ENCODE peak calls at places on chromosomes 12 and 14, in five cellular contexts. One of them, this sample, is unnamed.

GRCh38 chr12:88493651-88494050 is 86.6 kb downstream of the KITLG start:
- DNase-seq in A549: no peak
- DNase-seq in nephron progenitor cell: no peak
- DNase-seq in colonic mucosa: no peak
- DNase-seq in lung: no peak
- DNase-seq in this sample: no peak

GRCh38 chr12:105840384-105840783 is 298.4 kb downstream of the NUAK1 start:
- DNase-seq in lung: no peak
- DNase-seq in nephron progenitor cell: no peak
- DNase-seq in A549: no peak
- DNase-seq in colonic mucosa: no peak
- DNase-seq in this sample: no peak

GRCh38 chr12:109910969-109911348 is 10.9 kb downstream of the TCHP start:
- DNase-seq in lung: no peak
- DNase-seq in A549: peak
- DNase-seq in nephron progenitor cell: peak
- DNase-seq in colonic mucosa: no peak
- DNase-seq in this sample: no peak

GRCh38 chr14:103848720-103849077 is 1.3 kb upstream of the PPP1R13B start:
- DNase-seq in A549: no peak
- DNase-seq in lung: no peak
- DNase-seq in colonic mucosa: peak
- DNase-seq in nephron progenitor cell: no peak
- DNase-seq in this sample: no peak

GRCh38 chr12:10365716-10366433 is 24.0 kb downstream of the KLRK1 start:
- DNase-seq in lung: no peak
- DNase-seq in A549: no peak
- DNase-seq in nephron progenitor cell: no peak
- DNase-seq in colonic mucosa: no peak
- DNase-seq in this sample: no peak

GRCh38 chr12:109888179-109889020 is 8.1 kb upstream of the GLTP start:
- DNase-seq in A549: peak
- DNase-seq in colonic mucosa: no peak
- DNase-seq in nephron progenitor cell: no peak
- DNase-seq in lung: no peak
- DNase-seq in this sample: peak

GRCh38 chr14:75566321-75566720 is 12.1 kb upstream of the FLVCR2 start:
- DNase-seq in lung: no peak
- DNase-seq in nephron progenitor cell: no peak
- DNase-seq in colonic mucosa: no peak
- DNase-seq in A549: no peak
- DNase-seq in this sample: no peak

GRCh38 chr12:9039397-9039977 is 50.1 kb downstream of the KLRG1 start:
- DNase-seq in nephron progenitor cell: peak
- DNase-seq in A549: peak
- DNase-seq in colonic mucosa: no peak
- DNase-seq in lung: no peak
- DNase-seq in this sample: no peak

GRCh38 chr12:59149995-59150642 is 229.8 kb upstream of the LRIG3 start:
- DNase-seq in A549: peak
- DNase-seq in lung: no peak
- DNase-seq in colonic mucosa: peak
- DNase-seq in nephron progenitor cell: peak
- DNase-seq in this sample: no peak

GRCh38 chr14:45135181-45135580 is 549 bp upstream of the FANCM start:
- DNase-seq in nephron progenitor cell: no peak
- DNase-seq in colonic mucosa: peak
- DNase-seq in lung: no peak
- DNase-seq in A549: no peak
- DNase-seq in this sample: no peak

GRCh38 chr12:138898-139534 is 72.4 kb downstream of the IQSEC3 start:
- DNase-seq in nephron progenitor cell: peak
- DNase-seq in A549: no peak
- DNase-seq in lung: no peak
- DNase-seq in colonic mucosa: no peak
- DNase-seq in this sample: no peak

GRCh38 chr12:2856051-2856450 is 788 bp downstream of the TEX52 start:
- DNase-seq in A549: no peak
- DNase-seq in colonic mucosa: no peak
- DNase-seq in nephron progenitor cell: no peak
- DNase-seq in lung: no peak
- DNase-seq in this sample: no peak

GRCh38 chr14:89866458-89866857 is 88.1 kb downstream of the EFCAB11 start:
- DNase-seq in A549: no peak
- DNase-seq in lung: no peak
- DNase-seq in colonic mucosa: no peak
- DNase-seq in nephron progenitor cell: no peak
- DNase-seq in this sample: no peak

GRCh38 chr12:83322816-83323215 is 636.1 kb downstream of the TMTC2 start:
- DNase-seq in colonic mucosa: no peak
- DNase-seq in A549: no peak
- DNase-seq in lung: no peak
- DNase-seq in nephron progenitor cell: no peak
- DNase-seq in this sample: no peak

GRCh38 chr12:66467932-66468331 is 165.6 kb downstream of the HELB start:
- DNase-seq in colonic mucosa: no peak
- DNase-seq in A549: no peak
- DNase-seq in lung: no peak
- DNase-seq in nephron progenitor cell: no peak
- DNase-seq in this sample: no peak

GRCh38 chr12:78797201-78797931 is 67.2 kb upstream of the SYT1 start:
- DNase-seq in lung: no peak
- DNase-seq in colonic mucosa: no peak
- DNase-seq in nephron progenitor cell: no peak
- DNase-seq in A549: no peak
- DNase-seq in this sample: no peak

GRCh38 chr14:103315368-103315911 is 18.6 kb upstream of the EIF5 start:
- DNase-seq in nephron progenitor cell: no peak
- DNase-seq in A549: no peak
- DNase-seq in colonic mucosa: no peak
- DNase-seq in lung: peak
- DNase-seq in this sample: no peak

GRCh38 chr14:104470588-104470987 is 109.0 kb upstream of the C14orf180 start:
- DNase-seq in colonic mucosa: no peak
- DNase-seq in nephron progenitor cell: no peak
- DNase-seq in lung: no peak
- DNase-seq in A549: no peak
- DNase-seq in this sample: no peak

GRCh38 chr12:126685636-126686035 is 1581.3 kb upstream of the TMEM132C start:
- DNase-seq in colonic mucosa: no peak
- DNase-seq in lung: no peak
- DNase-seq in nephron progenitor cell: no peak
- DNase-seq in A549: no peak
- DNase-seq in this sample: no peak

GRCh38 chr12:116713529-116713928 is 24.3 kb downstream of the SPRING1 start:
- DNase-seq in lung: no peak
- DNase-seq in nephron progenitor cell: no peak
- DNase-seq in A549: no peak
- DNase-seq in colonic mucosa: no peak
- DNase-seq in this sample: no peak
- TF ChIP-seq CTCF in lung: no peak
- TF ChIP-seq CTCF in nephron progenitor cell: no peak
- TF ChIP-seq CTCF in A549: no peak
- TF ChIP-seq CTCF in colonic mucosa: no peak
- TF ChIP-seq CTCF in this sample: no peak

GRCh38 chr12:18343708-18344107 is 82.4 kb downstream of the PIK3C2G start:
- DNase-seq in A549: no peak
- DNase-seq in lung: no peak
- DNase-seq in nephron progenitor cell: no peak
- DNase-seq in colonic mucosa: peak
- DNase-seq in this sample: no peak

GRCh38 chr12:18339633-18340032 is 78.3 kb downstream of the PIK3C2G start:
- DNase-seq in nephron progenitor cell: no peak
- DNase-seq in lung: no peak
- DNase-seq in A549: no peak
- DNase-seq in colonic mucosa: no peak
- DNase-seq in this sample: no peak

GRCh38 chr12:18340796-18341195 is 79.5 kb downstream of the PIK3C2G start:
- DNase-seq in colonic mucosa: no peak
- DNase-seq in lung: no peak
- DNase-seq in A549: no peak
- DNase-seq in nephron progenitor cell: no peak
- DNase-seq in this sample: no peak

GRCh38 chr12:18340186-18340585 is 78.9 kb downstream of the PIK3C2G start:
- DNase-seq in A549: no peak
- DNase-seq in colonic mucosa: no peak
- DNase-seq in nephron progenitor cell: no peak
- DNase-seq in lung: no peak
- DNase-seq in this sample: no peak

GRCh38 chr12:18345021-18345735 is 83.9 kb downstream of the PIK3C2G start:
- DNase-seq in nephron progenitor cell: no peak
- DNase-seq in colonic mucosa: no peak
- DNase-seq in A549: no peak
- DNase-seq in lung: no peak
- DNase-seq in this sample: no peak
- TF ChIP-seq CTCF in nephron progenitor cell: no peak
- TF ChIP-seq CTCF in colonic mucosa: no peak
- TF ChIP-seq CTCF in A549: no peak
- TF ChIP-seq CTCF in lung: no peak
- TF ChIP-seq CTCF in this sample: no peak

DNA sequence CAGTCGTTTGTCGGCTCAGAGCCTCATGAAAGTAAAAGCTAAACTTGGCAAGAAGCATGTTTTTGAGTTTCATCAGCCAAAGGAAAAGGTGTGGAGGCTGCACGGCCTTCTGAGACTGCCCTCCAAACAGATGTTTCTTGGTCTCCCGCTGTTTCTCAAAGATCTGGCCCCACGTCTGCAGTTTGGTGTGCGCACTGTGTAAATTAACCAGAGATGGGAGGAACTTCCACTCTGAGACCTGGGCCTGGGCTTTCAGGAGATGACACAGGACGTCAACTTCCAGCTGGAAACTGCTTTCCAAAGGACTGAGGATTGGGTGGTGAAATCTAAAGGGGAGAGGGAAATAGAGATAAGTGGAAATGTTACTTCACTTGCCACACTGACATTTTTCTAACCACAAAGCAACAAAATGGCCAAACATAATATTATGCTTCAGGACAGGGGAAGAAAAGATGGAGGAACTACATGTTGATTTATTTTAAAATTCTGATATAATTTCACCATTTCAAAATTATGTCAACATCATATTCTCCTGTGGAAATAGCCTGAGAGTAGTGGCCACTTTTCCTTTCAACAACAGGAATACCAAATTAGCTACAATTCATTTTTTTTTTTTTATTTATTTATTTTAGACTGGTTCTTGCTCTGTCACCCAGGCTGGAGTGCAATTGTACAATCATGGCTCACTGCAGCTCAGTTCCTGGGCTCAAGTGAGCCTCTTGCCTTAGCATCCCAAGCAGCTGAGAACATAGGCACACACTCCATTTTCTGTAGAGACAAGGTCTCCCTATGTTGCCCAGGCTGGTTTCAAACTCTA is 27.6 kb downstream of the KICS2 start:
- DNase-seq in lung: no peak
- DNase-seq in nephron progenitor cell: no peak
- DNase-seq in A549: no peak
- DNase-seq in colonic mucosa: no peak
- DNase-seq in this sample: no peak
- TF ChIP-seq CTCF in lung: no peak
- TF ChIP-seq CTCF in nephron progenitor cell: no peak
- TF ChIP-seq CTCF in A549: no peak
- TF ChIP-seq CTCF in colonic mucosa: no peak
- TF ChIP-seq CTCF in this sample: no peak

DNA sequence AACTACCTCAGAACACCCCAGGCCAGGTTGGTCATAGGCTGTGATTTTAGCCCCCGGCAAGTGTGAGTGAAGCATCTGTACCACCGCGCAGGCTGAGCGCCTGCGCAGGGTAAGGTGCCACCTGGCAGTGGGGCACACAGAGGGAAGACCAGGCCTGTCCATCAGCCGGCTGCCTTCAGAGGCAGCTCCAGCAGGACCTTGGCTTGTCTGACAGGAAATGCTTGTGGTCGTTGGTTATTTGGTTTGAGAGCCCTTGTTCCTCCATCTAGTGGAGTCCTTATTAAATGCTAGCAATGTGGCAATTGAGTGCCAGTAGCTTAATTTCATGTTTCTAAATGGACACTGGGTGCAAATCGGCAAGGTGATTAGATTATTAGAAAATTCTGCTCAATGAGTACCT is 27.5 kb downstream of the SLC25A29 start:
- DNase-seq in lung: peak
- DNase-seq in colonic mucosa: no peak
- DNase-seq in A549: no peak
- DNase-seq in nephron progenitor cell: no peak
- DNase-seq in this sample: no peak
- TF ChIP-seq CTCF in lung: no peak
- TF ChIP-seq CTCF in colonic mucosa: no peak
- TF ChIP-seq CTCF in A549: no peak
- TF ChIP-seq CTCF in nephron progenitor cell: no peak
- TF ChIP-seq CTCF in this sample: no peak

GRCh38 chr12:116266220-116266619 is 11.3 kb downstream of the MED13L start:
- DNase-seq in A549: peak
- DNase-seq in nephron progenitor cell: no peak
- DNase-seq in colonic mucosa: no peak
- DNase-seq in lung: no peak
- DNase-seq in this sample: no peak
- TF ChIP-seq CTCF in A549: peak
- TF ChIP-seq CTCF in nephron progenitor cell: no peak
- TF ChIP-seq CTCF in colonic mucosa: no peak
- TF ChIP-seq CTCF in lung: no peak
- TF ChIP-seq CTCF in this sample: no peak

This sample was measured in natural killer cell.